ENCODE peak calls at places on chromosome 14, in four cellular contexts. V is HepG2, J is suprapubic skin, H is endothelial cell of umbilical vein. G is an unnamed sample.

GRCh38 chr14:103847954-103848719 is 762 bp upstream of the PPP1R13B start:
- DNase-seq in V (peak; percentile 40), H (no peak), J (peak; percentile 79), G (peak; percentile 63)

GRCh38 chr14:72892103-72892878 is 1.6 kb downstream of the DPF3 start:
- DNase-seq in V (no peak), H (peak; percentile 56), J (no peak), G (peak; percentile 71)

GRCh38 chr14:71579331-71579730 is 352.9 kb upstream of the RGS6 start:
- DNase-seq in V (no peak), H (no peak), J (no peak), G (no peak)

GRCh38 chr14:33588771-33589170 is 362.1 kb downstream of the EGLN3 start:
- DNase-seq in H (no peak), V (no peak), J (no peak), G (no peak)

GRCh38 chr14:91464615-91465205 is 45.4 kb downstream of the PPP4R3A start:
- DNase-seq in J (no peak), H (no peak), V (no peak), G (no peak)

GRCh38 chr14:68786491-68787234 is 6.2 kb downstream of the ZFP36L1 start:
- DNase-seq in J (peak; percentile 62), H (peak; percentile 15), V (no peak), G (peak; percentile 62)

GRCh38 chr14:68255697-68256178 is 436.2 kb downstream of the RAD51B start:
- DNase-seq in V (no peak), J (no peak), H (peak; percentile 77), G (no peak)

GRCh38 chr14:29442720-29443119 is 484.9 kb downstream of the PRKD1 start:
- DNase-seq in H (peak; percentile 76), V (no peak), J (no peak), G (no peak)

GRCh38 chr14:91063119-91063518 is 2.7 kb upstream of the RPS6KA5 start:
- DNase-seq in V (peak; percentile 16), J (no peak), H (no peak), G (no peak)

GRCh38 chr14:75672588-75673192 is 11.6 kb downstream of the TTLL5 start:
- DNase-seq in H (no peak), V (no peak), J (no peak), G (no peak)

GRCh38 chr14:97283450-97284230 is 486.5 kb downstream of the VRK1 start:
- DNase-seq in V (no peak), H (no peak), J (no peak), G (no peak)

GRCh38 chr14:70268760-70269159 is 80.0 kb upstream of the SLC8A3 start:
- DNase-seq in V (no peak), H (no peak), J (no peak), G (no peak)

GRCh38 chr14:100069161-100069800 is 4.1 kb downstream of the EVL start:
- DNase-seq in V (no peak), J (no peak), H (no peak), G (no peak)

GRCh38 chr14:103739466-103739792 is 23.8 kb downstream of the ZFYVE21 start:
- DNase-seq in V (no peak), J (no peak), H (no peak), G (no peak)

GRCh38 chr14:68781161-68782021 is 11.5 kb downstream of the ZFP36L1 start:
- DNase-seq in V (no peak), J (no peak), H (no peak), G (no peak)

GRCh38 chr14:102363182-102363952 is 626 bp downstream of the TECPR2 start:
- DNase-seq in V (no peak), J (no peak), H (peak; percentile 56), G (peak; percentile 47)

GRCh38 chr14:91873476-91874265 is 6.3 kb upstream of the TC2N start:
- DNase-seq in H (no peak), J (no peak), V (no peak), G (no peak)

GRCh38 chr14:70281938-70282337 is 77.5 kb downstream of the COX16 start:
- DNase-seq in H (no peak), V (no peak), J (no peak), G (peak; percentile 61)

GRCh38 chr14:77607741-77608302 is 8.6 kb downstream of the SPTLC2 start:
- DNase-seq in V (no peak), H (peak; percentile 93), J (no peak), G (peak; percentile 30)

GRCh38 chr14:104688755-104689619 is at the start of gene INF2:
- DNase-seq in H (peak; percentile 35), V (peak; percentile 62), J (no peak), G (peak; percentile 77)

GRCh38 chr14:21668377-21668776 is 5.2 kb downstream of the OR4E1 start:
- DNase-seq in H (peak; percentile 64), V (peak; percentile 18), J (no peak), G (no peak)

GRCh38 chr14:64549016-64549415 is 745 bp upstream of the PPP1R36 start:
- DNase-seq in H (no peak), V (no peak), J (no peak), G (no peak)

GRCh38 chr14:50083467-50084337 is 32.7 kb downstream of the VCPKMT start:
- DNase-seq in H (no peak), J (no peak), V (no peak), G (no peak)

GRCh38 chr14:99603471-99603933 is 505 bp downstream of the CCDC85C start:
- DNase-seq in V (no peak), J (no peak), H (peak; percentile 57), G (peak; percentile 53)

GRCh38 chr14:75113932-75114539 is 12.8 kb downstream of the NEK9 start:
- DNase-seq in J (no peak), H (no peak), V (no peak), G (no peak)

GRCh38 chr14:100867631-100868315 is 35.7 kb downstream of the RTL1 start:
- DNase-seq in J (peak; percentile 47), V (no peak), H (no peak), G (no peak)

GRCh38 chr14:59117754-59118153 is 70.7 kb upstream of the DAAM1 start:
- DNase-seq in J (no peak), V (no peak), H (no peak), G (no peak)

GRCh38 chr14:59120931-59121330 is 67.5 kb upstream of the DAAM1 start:
- DNase-seq in J (no peak), V (no peak), H (no peak), G (no peak)

GRCh38 chr14:59118171-59118570 is 70.3 kb upstream of the DAAM1 start:
- DNase-seq in J (no peak), V (no peak), H (no peak), G (no peak)

GRCh38 chr14:59116984-59117415 is 71.5 kb upstream of the DAAM1 start:
- DNase-seq in J (no peak), V (no peak), H (no peak), G (no peak)
- TF ChIP-seq POLR2AphosphoS5 in J (no peak), V (no peak), H (no peak), G (no peak)

GRCh38 chr14:93008381-93008780 is 85.4 kb downstream of the CHGA start:
- DNase-seq in J (no peak), V (no peak), H (peak; percentile 44), G (no peak)
- H3K27ac ChIP-seq in J (peak overlapping the region; percentile 29), V (no peak overlapping the region), H (no peak overlapping the region), G (no peak overlapping the region)

DNA sequence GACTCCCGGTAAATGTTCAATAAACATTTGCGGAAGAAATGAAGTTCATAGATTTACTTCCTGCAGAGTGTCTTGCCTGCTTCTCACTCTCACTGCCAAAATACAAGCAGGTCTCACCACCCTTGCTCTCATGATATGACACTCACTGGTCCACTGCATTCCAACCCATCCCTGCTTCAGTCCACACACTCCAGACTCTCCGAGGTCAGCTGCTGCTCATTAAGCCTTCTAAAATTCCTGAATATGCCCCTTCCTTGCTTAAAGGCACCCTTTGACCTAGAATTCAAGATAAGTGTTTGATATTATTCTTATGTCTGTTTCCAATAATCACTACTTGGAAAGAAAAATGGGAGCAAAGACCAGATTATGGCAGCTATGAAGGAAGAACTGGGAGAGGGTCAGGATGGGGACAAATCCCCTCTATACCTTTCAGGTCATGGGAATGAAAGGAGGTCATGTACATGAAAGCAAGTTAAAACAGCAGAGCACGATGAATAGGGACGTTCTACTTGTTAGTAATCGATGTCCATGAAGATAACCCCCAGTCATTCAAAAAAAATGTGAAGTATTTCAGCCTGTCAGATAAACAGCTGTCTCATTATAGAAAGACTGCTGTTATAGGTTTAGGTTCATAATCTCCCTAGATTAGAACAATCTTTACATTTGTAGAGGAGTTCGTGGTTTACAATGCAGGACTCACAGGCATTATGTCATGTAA is 10.5 kb upstream of the NID2 start:
- DNase-seq in V (peak; percentile 71), J (no peak), H (peak; percentile 20), G (no peak)
- H3K4me1 ChIP-seq in V (peaks cover 20% of the 10 kb centered on the region), J (no peaks in the 10 kb centered on the region), H (peaks cover 51% of the 10 kb centered on the region), G (no peaks in the 10 kb centered on the region)

GRCh38 chr14:55099741-55100140 is 29.3 kb upstream of the LGALS3 start:
- DNase-seq in H (no peak), J (peak; percentile 1), V (no peak), G (no peak)
- TF ChIP-seq POLR2AphosphoS5 in H (no peak), J (no peak), V (no peak), G (no peak)

GRCh38 chr14:34775922-34776321 is 61.5 kb upstream of the CFL2 start:
- DNase-seq in V (peak; percentile 27), J (no peak), H (no peak), G (no peak)
- H3K27ac ChIP-seq in V (no peak overlapping the region), J (no peak overlapping the region), H (no peak overlapping the region), G (no peak overlapping the region)

GRCh38 chr14:51856897-51857296 is 3.5 kb upstream of the GNG2 start:
- DNase-seq in J (no peak), V (no peak), H (no peak), G (no peak)

GRCh38 chr14:51862171-51862838 is 1.9 kb downstream of the GNG2 start:
- DNase-seq in H (no peak), J (no peak), V (no peak), G (no peak)

GRCh38 chr14:51860836-51861583 is 598 bp downstream of the GNG2 start:
- DNase-seq in V (no peak), J (no peak), H (no peak), G (no peak)

GRCh38 chr14:51860164-51860835 is at the start of gene GNG2:
- DNase-seq in J (peak; percentile 85), V (no peak), H (peak; percentile 41), G (peak; percentile 82)

GRCh38 chr14:51859136-51859535 is 1.3 kb upstream of the GNG2 start:
- DNase-seq in V (no peak), H (no peak), J (no peak), G (no peak)
- H3K4me1 ChIP-seq in V (no peaks in the 10 kb centered on the region), H (peaks cover 9% of the 10 kb centered on the region), J (peaks cover 27% of the 10 kb centered on the region), G (peaks cover 30% of the 10 kb centered on the region)

G was measured in GM23338.